ENCODE peak calls at places on chromosomes 1 and 21, in eight cellular contexts. K is left lung; W is SJCRH30; C is stomach; B is CD4-positive, alpha-beta memory T cell; H is naive thymus-derived CD4-positive, alpha-beta T cell; A is GM23338; U is right lobe of liver. P is an unnamed sample. For H3K36me3, the result is how much of the 10 kb centered on the place peaks cover.

GRCh38 chr1:228158690-228159665 is 6.6 kb upstream of the IBA57 start:
- DNase-seq in K (no peak), W (no peak), C (no peak), B (no peak), H (no peak), A (peak), U (no peak), P (no peak)

GRCh38 chr21:34133802-34134201 is 60.4 kb downstream of the MRPS6 start:
- DNase-seq in K (no peak), W (no peak), C (no peak), B (no peak), H (no peak), A (peak), U (no peak), P (no peak)

GRCh38 chr1:246805135-246805716 is 81.0 kb downstream of the SCCPDH start:
- DNase-seq in K (no peak), W (no peak), C (no peak), B (no peak), H (no peak), A (no peak), U (no peak), P (no peak)

GRCh38 chr1:210618379-210618778 is 289.7 kb downstream of the HHAT start:
- DNase-seq in K (no peak), W (no peak), C (no peak), B (no peak), H (no peak), A (no peak), U (no peak), P (no peak)

GRCh38 chr1:52263153-52263910 is 102.7 kb downstream of the CC2D1B start:
- DNase-seq in K (no peak), W (no peak), C (no peak), B (no peak), H (no peak), A (no peak), U (no peak), P (no peak)

GRCh38 chr1:173280899-173281660 is 73.9 kb upstream of the TNFSF4 start:
- DNase-seq in K (no peak), W (peak), C (no peak), B (no peak), H (no peak), A (no peak), U (no peak), P (no peak)

GRCh38 chr1:40036574-40036973 is 4.0 kb upstream of the CAP1 start:
- DNase-seq in K (peak), W (peak), C (peak), B (no peak), H (no peak), A (no peak), U (no peak), P (no peak)

GRCh38 chr1:43847290-43847689 is 86.3 kb upstream of the ARTN start:
- DNase-seq in K (no peak), W (no peak), C (no peak), B (no peak), H (no peak), A (no peak), U (no peak), P (no peak)

GRCh38 chr1:243598433-243598832 is 251.6 kb downstream of the AKT3 start:
- DNase-seq in K (no peak), W (no peak), C (no peak), B (peak), H (no peak), A (no peak), U (no peak), P (no peak)

GRCh38 chr1:1091344-1092148 is 17.4 kb upstream of the RNF223 start:
- DNase-seq in K (peak), W (no peak), C (no peak), B (no peak), H (no peak), A (no peak), U (peak), P (no peak)

GRCh38 chr1:205812271-205812877 is 624 bp downstream of the SLC41A1 start:
- DNase-seq in K (no peak), W (peak), C (no peak), B (no peak), H (no peak), A (peak), U (no peak), P (no peak)

GRCh38 chr1:177686929-177687328 is 282.9 kb downstream of the SEC16B start:
- DNase-seq in K (no peak), W (no peak), C (no peak), B (no peak), H (no peak), A (no peak), U (no peak), P (no peak)

GRCh38 chr1:44050261-44050660 is 19.0 kb upstream of the SLC6A9 start:
- DNase-seq in K (no peak), W (no peak), C (no peak), B (no peak), H (no peak), A (no peak), U (no peak), P (no peak)

GRCh38 chr1:85146972-85147359 is 53.9 kb downstream of the SYDE2 start:
- DNase-seq in K (no peak), W (no peak), C (no peak), B (no peak), H (no peak), A (no peak), U (no peak), P (no peak)

GRCh38 chr1:78226784-78227183 is 181.0 kb downstream of the GIPC2 start:
- DNase-seq in K (no peak), W (no peak), C (no peak), B (no peak), H (no peak), A (no peak), U (no peak), P (no peak)

GRCh38 chr1:211503542-211503941 is 11.6 kb upstream of the RD3 start:
- DNase-seq in K (no peak), W (no peak), C (no peak), B (no peak), H (no peak), A (no peak), U (no peak), P (no peak)

GRCh38 chr1:107262472-107263286 is 121.8 kb downstream of the NTNG1 start:
- DNase-seq in K (no peak), W (no peak), C (no peak), B (no peak), H (no peak), A (no peak), U (no peak), P (no peak)

GRCh38 chr1:59116920-59117542 is 179.9 kb upstream of the FGGY start:
- DNase-seq in K (no peak), W (no peak), C (no peak), B (no peak), H (no peak), A (peak), U (no peak), P (no peak)

GRCh38 chr1:194175251-194175650 is 988.8 kb upstream of the B3GALT2 start:
- DNase-seq in K (no peak), W (no peak), C (no peak), B (no peak), H (no peak), A (no peak), U (no peak), P (no peak)

GRCh38 chr1:160367934-160368923 is 1.4 kb downstream of the NHLH1 start:
- DNase-seq in K (no peak), W (peak), C (no peak), B (no peak), H (no peak), A (no peak), U (peak), P (no peak)

GRCh38 chr1:27637052-27637451 is 2.1 kb upstream of the FGR start:
- DNase-seq in K (no peak), W (no peak), C (no peak), B (no peak), H (no peak), A (no peak), U (no peak), P (no peak)

GRCh38 chr1:175356727-175357126 is 164.2 kb upstream of the KIAA0040 start:
- DNase-seq in K (no peak), W (no peak), C (no peak), B (no peak), H (no peak), A (no peak), U (no peak), P (no peak)

GRCh38 chr1:109298666-109299086 is 8.1 kb downstream of the MYBPHL start:
- DNase-seq in K (no peak), W (peak), C (no peak), B (no peak), H (no peak), A (no peak), U (no peak), P (no peak)

GRCh38 chr1:183543619-183544204 is 46.5 kb downstream of the NCF2 start:
- DNase-seq in K (no peak), W (peak), C (no peak), B (peak), H (no peak), A (peak), U (no peak), P (no peak)

GRCh38 chr1:213123532-213123931 is 72.5 kb downstream of the RPS6KC1 start:
- DNase-seq in K (no peak), W (peak), C (no peak), B (no peak), H (no peak), A (no peak), U (no peak), P (no peak)

GRCh38 chr1:117540532-117540931 is 65.3 kb upstream of the TENT5C start:
- DNase-seq in K (no peak), W (no peak), C (no peak), B (no peak), H (no peak), A (no peak), U (no peak), P (no peak)

GRCh38 chr1:87436534-87436933 is 107.9 kb downstream of the LMO4 start:
- DNase-seq in K (no peak), W (no peak), C (no peak), B (no peak), H (no peak), A (no peak), U (no peak), P (no peak)

GRCh38 chr1:58584082-58584895 is 7.2 kb upstream of the TACSTD2 start:
- DNase-seq in K (peak), W (peak), C (peak), B (no peak), H (no peak), A (peak), U (no peak), P (peak)

GRCh38 chr1:236472850-236473788 is 50.7 kb upstream of the LGALS8 start:
- DNase-seq in K (no peak), W (no peak), C (no peak), B (no peak), H (no peak), A (no peak), U (no peak), P (no peak)
- H3K27ac ChIP-seq in K (no peak), W (no peak), C (no peak), B (no peak), H (no peak), A (no peak), U (no peak), P (no peak)

GRCh38 chr1:111184648-111185047 is 15.8 kb downstream of the DENND2D start:
- DNase-seq in K (no peak), W (no peak), C (no peak), B (no peak), H (no peak), A (no peak), U (no peak), P (no peak)
- H3K36me3 ChIP-seq in K (under half), W (under half), C (half or more), B (half or more), H (under half), A (under half), U (under half), P (half or more)

GRCh38 chr1:18923721-18924610 is 21.6 kb upstream of the ALDH4A1 start:
- DNase-seq in K (no peak), W (peak), C (no peak), B (no peak), H (no peak), A (no peak), U (no peak), P (no peak)

GRCh38 chr1:18920931-18921330 is 18.6 kb upstream of the ALDH4A1 start:
- DNase-seq in K (no peak), W (no peak), C (no peak), B (no peak), H (no peak), A (no peak), U (no peak), P (no peak)

GRCh38 chr1:18922319-18922726 is 20.0 kb upstream of the ALDH4A1 start:
- DNase-seq in K (peak), W (peak), C (peak), B (no peak), H (no peak), A (no peak), U (peak), P (no peak)

GRCh38 chr1:18921506-18922251 is 19.3 kb upstream of the ALDH4A1 start:
- DNase-seq in K (no peak), W (no peak), C (no peak), B (no peak), H (no peak), A (no peak), U (no peak), P (no peak)

GRCh38 chr1:18922848-18923475 is 20.6 kb upstream of the ALDH4A1 start:
- DNase-seq in K (no peak), W (peak), C (no peak), B (no peak), H (no peak), A (no peak), U (no peak), P (no peak)
- H3K27ac ChIP-seq in K (peak), W (peak), C (peak), B (peak), H (no peak), A (no peak), U (peak), P (peak)

DNA sequence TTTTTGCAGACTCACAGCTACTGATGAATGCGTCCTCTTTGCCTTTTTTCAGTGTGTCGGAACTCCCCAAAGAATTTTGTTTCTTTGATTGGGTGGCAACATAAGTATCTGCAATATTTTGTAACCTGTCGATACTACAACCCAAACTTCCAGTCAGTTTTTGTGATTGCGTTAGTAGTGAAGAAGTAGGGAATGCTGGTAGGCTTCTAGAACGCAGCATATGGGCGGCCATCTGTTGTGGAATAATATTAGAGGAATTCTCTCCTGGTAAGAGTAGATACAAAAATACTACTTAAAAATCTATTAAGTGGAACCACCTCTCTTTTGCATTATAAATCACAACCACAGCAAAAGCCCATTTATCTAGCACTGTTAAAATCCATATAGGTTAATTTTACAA is 107.4 kb downstream of the LYST start:
- DNase-seq in K (no peak), W (no peak), C (no peak), B (no peak), H (no peak), A (no peak), U (no peak), P (no peak)
- H3K36me3 ChIP-seq in K (under half), W (under half), C (half or more), B (under half), H (under half), A (under half), U (under half), P (under half)

GRCh38 chr21:38838598-38839369 is 33.1 kb downstream of the ETS2 start:
- DNase-seq in K (no peak), W (no peak), C (no peak), B (no peak), H (no peak), A (no peak), U (no peak), P (no peak)
- H3K27ac ChIP-seq in K (no peak), W (no peak), C (no peak), B (no peak), H (no peak), A (no peak), U (no peak), P (peak)